ENCODE peak calls at places on chromosomes 7 and 10, in four cellular contexts. L, H, K and S are unnamed samples.

GRCh38 chr7:87416682-87417587 is 58.5 kb downstream of the ABCB4 start:
- DNase-seq in L (peak; percentile 21), H (peak; percentile 58), K (no peak), S (peak; percentile 37)

GRCh38 chr7:2870471-2870941 is 26.4 kb upstream of the GNA12 start:
- DNase-seq in L (no peak), H (peak; percentile 61), K (no peak), S (peak; percentile 21)

GRCh38 chr7:20737840-20738448 is 48.7 kb downstream of the SP8 start:
- DNase-seq in L (no peak), H (no peak), K (peak; percentile 31), S (no peak)

GRCh38 chr10:129771576-129772471 is 192.2 kb downstream of the EBF3 start:
- DNase-seq in L (no peak), H (no peak), K (no peak), S (no peak)

GRCh38 chr10:47058961-47059391 is 147.7 kb downstream of the PTPN20 start:
- DNase-seq in L (no peak), H (peak; percentile 21), K (no peak), S (no peak)

GRCh38 chr10:92222603-92223275 is 68.1 kb downstream of the CPEB3 start:
- DNase-seq in L (no peak), H (peak; percentile 83), K (no peak), S (no peak)

GRCh38 chr10:86967481-86967941 is 771 bp upstream of the ADIRF start:
- DNase-seq in L (no peak), H (no peak), K (no peak), S (no peak)

GRCh38 chr7:90474284-90475210 is 5.1 kb downstream of the PTTG1IP2 start:
- DNase-seq in L (peak; percentile 7), H (peak; percentile 96), K (no peak), S (no peak)

GRCh38 chr7:101913876-101914275 is 96.5 kb downstream of the CUX1 start:
- DNase-seq in L (no peak), H (no peak), K (no peak), S (no peak)

GRCh38 chr10:59839576-59839975 is 66.8 kb downstream of the CCDC6 start:
- DNase-seq in L (peak; percentile 11), H (peak; percentile 33), K (no peak), S (no peak)

GRCh38 chr10:117259279-117259678 is 18.4 kb downstream of the SLC18A2 start:
- DNase-seq in L (no peak), H (no peak), K (no peak), S (no peak)

GRCh38 chr7:121077165-121077630 is 88.7 kb downstream of the CPED1 start:
- DNase-seq in L (no peak), H (no peak), K (no peak), S (no peak)

GRCh38 chr7:155533827-155534690 is 12.3 kb downstream of the CNPY1 start:
- DNase-seq in L (no peak), H (peak; percentile 8), K (peak; percentile 89), S (no peak)

GRCh38 chr10:48219194-48219593 is 55.3 kb downstream of the FRMPD2 start:
- DNase-seq in L (no peak), H (no peak), K (no peak), S (no peak)

GRCh38 chr10:26486985-26487850 is 49.1 kb downstream of the APBB1IP start:
- DNase-seq in L (peak; percentile 20), H (peak; percentile 96), K (no peak), S (peak; percentile 74)

GRCh38 chr10:128630787-128631252 is 504.6 kb upstream of the MKI67 start:
- DNase-seq in L (no peak), H (peak; percentile 77), K (no peak), S (no peak)

GRCh38 chr10:24418532-24418931 is 209.6 kb downstream of the KIAA1217 start:
- DNase-seq in L (no peak), H (no peak), K (no peak), S (no peak)

GRCh38 chr10:125629758-125630376 is 53.1 kb downstream of the TEX36 start:
- DNase-seq in L (peak; percentile 10), H (peak; percentile 55), K (peak; percentile 21), S (no peak)

GRCh38 chr7:158316466-158317031 is 271.1 kb downstream of the PTPRN2 start:
- DNase-seq in L (no peak), H (no peak), K (no peak), S (no peak)

GRCh38 chr7:154857728-154858681 is 144.9 kb downstream of the PAXIP1 start:
- DNase-seq in L (no peak), H (peak; percentile 27), K (no peak), S (no peak)

GRCh38 chr10:78516236-78516635 is 482.6 kb downstream of the RPS24 start:
- DNase-seq in L (no peak), H (no peak), K (no peak), S (no peak)

GRCh38 chr10:83373659-83374058 is 765.6 kb upstream of the GHITM start:
- DNase-seq in L (no peak), H (peak; percentile 55), K (no peak), S (no peak)

GRCh38 chr7:47785923-47786556 is 162.2 kb downstream of the PKD1L1 start:
- DNase-seq in L (no peak), H (no peak), K (no peak), S (no peak)

GRCh38 chr10:29714096-29714874 is 79.5 kb upstream of the SVIL start:
- DNase-seq in L (peak; percentile 61), H (peak; percentile 95), K (no peak), S (no peak)

GRCh38 chr10:126576336-126576735 is 94.2 kb downstream of the C10orf90 start:
- DNase-seq in L (no peak), H (peak; percentile 60), K (no peak), S (no peak)

GRCh38 chr7:94015538-94015937 is 11.4 kb upstream of the BET1 start:
- DNase-seq in L (no peak), H (no peak), K (no peak), S (no peak)

GRCh38 chr7:128410092-128410665 is 397 bp upstream of the IMPDH1 start:
- DNase-seq in L (peak; percentile 51), H (peak; percentile 73), K (peak; percentile 70), S (peak; percentile 53)

GRCh38 chr10:102718220-102718619 is 3.8 kb downstream of the SFXN2 start:
- DNase-seq in L (no peak), H (no peak), K (no peak), S (no peak)

GRCh38 chr7:146067880-146068279 is 48.7 kb upstream of the CNTNAP2 start:
- DNase-seq in L (no peak), H (no peak), K (no peak), S (no peak)

GRCh38 chr7:44224951-44225565 is 24.3 kb downstream of the YKT6 start:
- DNase-seq in L (no peak), H (no peak), K (no peak), S (no peak)

GRCh38 chr10:72086466-72087391 is 1.6 kb downstream of the SPOCK2 start:
- DNase-seq in L (no peak), H (no peak), K (no peak), S (peak; percentile 60)